ENCODE peak calls at places on chromosomes 12 and 14, in six cellular contexts. F is HAP-1; B is CD4-positive, CD25-positive, alpha-beta regulatory T cell; L is psoas muscle; V is fibroblast of lung; I is HCT116. Y is an unnamed sample.
A peak's percentile ranks its signal among the peaks of the same experiment; 100 is the strongest.

GRCh38 chr12:52243264-52243773 is 10.3 kb downstream of the KRT7 start:
- DNase-seq in F (no peak), B (no peak), L (no peak), V (peak; percentile 53), I (no peak), Y (peak; percentile 80)

GRCh38 chr12:110641512-110641911 is 27.6 kb downstream of the TCTN1 start:
- DNase-seq in F (no peak), B (no peak), L (peak; percentile 35), V (peak; percentile 66), I (no peak), Y (no peak)

GRCh38 chr12:128570191-128571065 is 253.3 kb downstream of the SLC15A4 start:
- DNase-seq in F (no peak), B (no peak), L (no peak), V (no peak), I (no peak), Y (no peak)

GRCh38 chr14:100019156-100019882 is 45.9 kb upstream of the EVL start:
- DNase-seq in F (no peak), B (no peak), L (no peak), V (peak; percentile 70), I (no peak), Y (no peak)

GRCh38 chr14:89504602-89505320 is 87.7 kb upstream of the FOXN3 start:
- DNase-seq in F (no peak), B (no peak), L (no peak), V (peak; percentile 90), I (no peak), Y (no peak)

GRCh38 chr12:49580572-49581535 is 12.9 kb upstream of the MCRS1 start:
- DNase-seq in F (peak; percentile 78), B (peak; percentile 21), L (peak; percentile 73), V (peak; percentile 63), I (peak; percentile 71), Y (peak; percentile 64)

GRCh38 chr14:56027916-56028637 is 90.1 kb upstream of the PELI2 start:
- DNase-seq in F (no peak), B (no peak), L (no peak), V (no peak), I (no peak), Y (no peak)

GRCh38 chr12:76274699-76275098 is 73.5 kb downstream of the BBS10 start:
- DNase-seq in F (no peak), B (no peak), L (no peak), V (peak; percentile 97), I (no peak), Y (peak; percentile 52)

GRCh38 chr14:95225251-95225887 is 68.0 kb upstream of the DICER1 start:
- DNase-seq in F (no peak), B (no peak), L (no peak), V (no peak), I (no peak), Y (no peak)

GRCh38 chr12:3077572-3078081 is 448 bp downstream of the TSPAN9 start:
- DNase-seq in F (no peak), B (no peak), L (peak; percentile 49), V (peak; percentile 36), I (no peak), Y (no peak)

GRCh38 chr14:33934043-33934750 is 16.7 kb downstream of the EGLN3 start:
- DNase-seq in F (no peak), B (no peak), L (no peak), V (no peak), I (no peak), Y (peak; percentile 53)

GRCh38 chr14:81319314-81319713 is 80.8 kb downstream of the STON2 start:
- DNase-seq in F (no peak), B (no peak), L (no peak), V (no peak), I (no peak), Y (no peak)

GRCh38 chr12:5441497-5442236 is 9.8 kb downstream of the NTF3 start:
- DNase-seq in F (no peak), B (no peak), L (no peak), V (peak; percentile 83), I (no peak), Y (no peak)

GRCh38 chr12:66693901-66694513 is 15.1 kb upstream of the GRIP1 start:
- DNase-seq in F (peak; percentile 62), B (no peak), L (no peak), V (peak; percentile 64), I (peak; percentile 52), Y (peak; percentile 69)

GRCh38 chr14:71339650-71340415 is 432.6 kb downstream of the PCNX1 start:
- DNase-seq in F (no peak), B (no peak), L (no peak), V (no peak), I (no peak), Y (no peak)

GRCh38 chr12:112973712-112974305 is 4.5 kb upstream of the OAS2 start:
- DNase-seq in F (no peak), B (no peak), L (no peak), V (no peak), I (no peak), Y (no peak)

GRCh38 chr12:54014315-54015209 is 5.8 kb downstream of the HOXC8 start:
- DNase-seq in F (no peak), B (no peak), L (no peak), V (no peak), I (no peak), Y (no peak)
- H3K27me3 ChIP-seq in F (no peaks in the 10 kb centered on the region), B (peaks cover 52% of the 10 kb centered on the region), L (peaks cover 1% of the 10 kb centered on the region), V (peaks cover 55% of the 10 kb centered on the region), I (no peaks in the 10 kb centered on the region), Y (peaks cover 60% of the 10 kb centered on the region)

GRCh38 chr12:46452061-46452615 is 79.6 kb upstream of the SLC38A2 start:
- DNase-seq in F (no peak), B (no peak), L (no peak), V (peak; percentile 66), I (peak; percentile 73), Y (peak; percentile 81)
- H3K27me3 ChIP-seq in F (peaks cover 4% of the 10 kb centered on the region), B (peaks cover 2% of the 10 kb centered on the region), L (no peaks in the 10 kb centered on the region), V (no peaks in the 10 kb centered on the region), I (no peaks in the 10 kb centered on the region), Y (no peaks in the 10 kb centered on the region)

DNA sequence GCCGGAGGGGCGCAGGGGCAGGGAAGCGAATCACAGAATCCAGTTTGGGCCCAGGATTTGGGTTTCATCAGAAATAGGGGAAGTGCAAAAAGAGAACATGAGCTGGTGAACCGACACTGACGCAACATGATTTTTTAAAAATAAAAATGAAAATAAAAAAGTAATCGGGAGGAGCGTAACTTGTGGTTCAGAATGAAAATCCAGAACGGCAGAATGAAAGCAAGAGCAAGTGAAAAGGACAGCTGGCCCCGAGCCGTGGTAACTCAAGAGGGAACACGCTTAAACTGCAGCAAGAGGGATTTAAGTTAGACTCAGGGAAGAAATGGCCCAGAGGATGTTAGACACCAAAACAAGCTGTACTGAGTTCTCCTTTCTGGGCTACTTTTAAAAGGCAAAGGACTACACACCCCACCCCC is 1.6 kb downstream of the SLC6A12 start:
- DNase-seq in F (no peak), B (no peak), L (no peak), V (no peak), I (no peak), Y (no peak)
- H3K27me3 ChIP-seq in F (peaks cover 12% of the 10 kb centered on the region), B (peaks cover 3% of the 10 kb centered on the region), L (no peaks in the 10 kb centered on the region), V (peaks cover 17% of the 10 kb centered on the region), I (no peaks in the 10 kb centered on the region), Y (peaks cover 9% of the 10 kb centered on the region)

GRCh38 chr14:101251812-101252442 is 309.4 kb upstream of the DIO3 start:
- DNase-seq in F (no peak), B (no peak), L (no peak), V (no peak), I (no peak), Y (no peak)

GRCh38 chr14:101250336-101250947 is 310.9 kb upstream of the DIO3 start:
- DNase-seq in F (no peak), B (no peak), L (no peak), V (no peak), I (no peak), Y (no peak)

GRCh38 chr14:101253948-101254347 is 307.3 kb upstream of the DIO3 start:
- DNase-seq in F (no peak), B (no peak), L (no peak), V (no peak), I (no peak), Y (no peak)

GRCh38 chr14:101250948-101251811 is 310.1 kb upstream of the DIO3 start:
- DNase-seq in F (no peak), B (no peak), L (no peak), V (no peak), I (no peak), Y (no peak)

DNA sequence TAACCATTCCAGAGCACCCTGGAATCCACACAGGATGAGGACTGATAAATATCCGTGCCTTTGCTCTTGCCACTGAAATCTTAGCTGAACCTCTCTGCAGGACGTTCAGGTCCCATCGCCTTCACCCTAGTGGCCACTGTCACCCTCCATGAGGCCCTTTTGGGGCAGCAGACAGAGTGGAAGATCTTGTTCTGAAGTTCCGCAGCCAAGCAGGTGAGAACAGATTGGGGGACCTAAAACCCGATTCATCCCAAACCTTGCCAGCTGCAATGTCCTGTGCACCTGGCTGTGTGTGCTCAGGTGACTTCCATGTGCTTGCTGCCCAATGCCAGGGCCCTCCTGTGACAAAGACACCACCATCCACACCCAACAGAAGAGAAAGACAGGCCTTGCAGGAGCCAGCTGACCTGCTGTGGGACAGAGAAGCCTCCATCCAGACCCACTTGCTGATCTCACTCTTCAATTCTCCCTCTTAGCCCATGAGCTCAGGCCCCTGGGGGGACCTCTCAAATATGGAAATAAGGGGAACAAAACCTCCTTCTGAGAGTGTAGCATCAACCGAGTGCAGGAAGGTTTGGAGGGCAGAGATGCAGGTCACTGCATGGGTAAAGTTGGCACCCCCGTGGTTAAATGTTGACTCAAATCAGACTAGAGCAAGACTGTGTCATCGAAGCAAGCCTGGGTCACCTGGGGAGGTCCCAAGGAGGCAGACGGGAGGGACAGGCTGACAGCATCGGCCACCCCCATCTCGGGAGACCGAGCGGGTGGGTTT is 308.7 kb upstream of the DIO3 start:
- DNase-seq in F (no peak), B (no peak), L (no peak), V (no peak), I (no peak), Y (no peak)
- H3K27me3 ChIP-seq in F (no peaks in the 10 kb centered on the region), B (no peaks in the 10 kb centered on the region), L (peaks cover 4% of the 10 kb centered on the region), V (no peaks in the 10 kb centered on the region), I (peaks cover 3% of the 10 kb centered on the region), Y (no peaks in the 10 kb centered on the region)

DNA sequence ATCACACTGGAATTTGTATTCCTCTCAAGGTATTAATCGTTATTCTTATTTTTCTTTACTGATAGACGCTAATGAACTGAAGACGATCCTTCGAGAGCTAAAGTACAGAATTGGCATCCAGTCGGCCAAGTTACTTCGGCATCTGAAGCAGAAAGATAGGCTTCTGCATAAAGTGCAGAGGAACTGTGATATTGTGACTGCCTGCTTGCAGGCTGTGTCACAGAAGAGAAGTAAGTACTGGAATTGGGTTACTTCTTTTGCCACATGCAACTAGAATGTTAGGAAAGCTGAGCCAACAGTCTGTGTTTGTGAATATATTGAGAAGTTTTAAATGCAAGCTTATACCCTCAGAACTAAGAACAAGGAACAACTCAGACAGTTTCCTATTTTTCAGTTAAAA is 26.6 kb upstream of the GNS start:
- DNase-seq in F (no peak), B (no peak), L (no peak), V (no peak), I (no peak), Y (no peak)
- H3K27me3 ChIP-seq in F (no peaks in the 10 kb centered on the region), B (peaks cover 47% of the 10 kb centered on the region), L (peaks cover 10% of the 10 kb centered on the region), V (peaks cover 30% of the 10 kb centered on the region), I (no peaks in the 10 kb centered on the region), Y (peaks cover 5% of the 10 kb centered on the region)

Y was measured in bronchial epithelial cell.